ENCODE peak calls at places on chromosomes 6 and 20, in six cellular contexts. One of them, this sample, is unnamed.

GRCh38 chr20:16518068-16518783 is 55.0 kb downstream of the KIF16B start:
- DNase-seq in A549: peak; percentile 69
- DNase-seq in ACHN: peak; percentile 38
- DNase-seq in stimulated activated CD8-positive, alpha-beta memory T cell treated with anti-CD3 and anti-CD28 coated beads, Interleukin-4, amount 100 ng/mL, for 4 hours: no peak
- DNase-seq in AG09319: peak; percentile 27
- DNase-seq in aorta: no peak
- DNase-seq in this sample: no peak

GRCh38 chr20:30912006-30912660 is 345.3 kb upstream of the DEFB115 start:
- DNase-seq in A549: no peak
- DNase-seq in ACHN: no peak
- DNase-seq in aorta: no peak
- DNase-seq in stimulated activated CD8-positive, alpha-beta memory T cell treated with anti-CD3 and anti-CD28 coated beads, Interleukin-4, amount 100 ng/mL, for 4 hours: no peak
- DNase-seq in AG09319: no peak
- DNase-seq in this sample: no peak

GRCh38 chr6:24719125-24719931 is at the start of gene C6orf62:
- DNase-seq in stimulated activated CD8-positive, alpha-beta memory T cell treated with anti-CD3 and anti-CD28 coated beads, Interleukin-4, amount 100 ng/mL, for 4 hours: peak; percentile 20
- DNase-seq in AG09319: no peak
- DNase-seq in A549: no peak
- DNase-seq in aorta: no peak
- DNase-seq in ACHN: peak; percentile 24
- DNase-seq in this sample: no peak

GRCh38 chr6:138038148-138038870 is 68.9 kb downstream of the PERP start:
- DNase-seq in ACHN: no peak
- DNase-seq in stimulated activated CD8-positive, alpha-beta memory T cell treated with anti-CD3 and anti-CD28 coated beads, Interleukin-4, amount 100 ng/mL, for 4 hours: no peak
- DNase-seq in aorta: no peak
- DNase-seq in AG09319: no peak
- DNase-seq in A549: no peak
- DNase-seq in this sample: no peak

GRCh38 chr6:154301086-154301625 is 55.4 kb downstream of the IPCEF1 start:
- DNase-seq in ACHN: no peak
- DNase-seq in stimulated activated CD8-positive, alpha-beta memory T cell treated with anti-CD3 and anti-CD28 coated beads, Interleukin-4, amount 100 ng/mL, for 4 hours: no peak
- DNase-seq in AG09319: no peak
- DNase-seq in A549: no peak
- DNase-seq in aorta: no peak
- DNase-seq in this sample: no peak

GRCh38 chr6:107673076-107673494 is 151.0 kb downstream of the SCML4 start:
- DNase-seq in aorta: peak; percentile 51
- DNase-seq in A549: no peak
- DNase-seq in ACHN: no peak
- DNase-seq in stimulated activated CD8-positive, alpha-beta memory T cell treated with anti-CD3 and anti-CD28 coated beads, Interleukin-4, amount 100 ng/mL, for 4 hours: no peak
- DNase-seq in AG09319: no peak
- DNase-seq in this sample: no peak

GRCh38 chr6:53634184-53634631 is 31.3 kb downstream of the KLHL31 start:
- DNase-seq in AG09319: no peak
- DNase-seq in aorta: no peak
- DNase-seq in stimulated activated CD8-positive, alpha-beta memory T cell treated with anti-CD3 and anti-CD28 coated beads, Interleukin-4, amount 100 ng/mL, for 4 hours: no peak
- DNase-seq in ACHN: no peak
- DNase-seq in A549: no peak
- DNase-seq in this sample: no peak

GRCh38 chr6:2655844-2656433 is 94.8 kb downstream of the MYLK4 start:
- DNase-seq in AG09319: no peak
- DNase-seq in stimulated activated CD8-positive, alpha-beta memory T cell treated with anti-CD3 and anti-CD28 coated beads, Interleukin-4, amount 100 ng/mL, for 4 hours: no peak
- DNase-seq in aorta: no peak
- DNase-seq in A549: no peak
- DNase-seq in ACHN: no peak
- DNase-seq in this sample: no peak

GRCh38 chr20:53873249-53873642 is 197.1 kb downstream of the BCAS1 start:
- DNase-seq in AG09319: no peak
- DNase-seq in aorta: no peak
- DNase-seq in ACHN: no peak
- DNase-seq in stimulated activated CD8-positive, alpha-beta memory T cell treated with anti-CD3 and anti-CD28 coated beads, Interleukin-4, amount 100 ng/mL, for 4 hours: no peak
- DNase-seq in A549: no peak
- DNase-seq in this sample: no peak

GRCh38 chr6:35547666-35548065 is 35.0 kb upstream of the TULP1 start:
- DNase-seq in AG09319: no peak
- DNase-seq in aorta: no peak
- DNase-seq in A549: no peak
- DNase-seq in ACHN: no peak
- DNase-seq in stimulated activated CD8-positive, alpha-beta memory T cell treated with anti-CD3 and anti-CD28 coated beads, Interleukin-4, amount 100 ng/mL, for 4 hours: no peak
- DNase-seq in this sample: no peak

GRCh38 chr6:44842616-44843015 is 455.1 kb downstream of the CDC5L start:
- DNase-seq in ACHN: no peak
- DNase-seq in stimulated activated CD8-positive, alpha-beta memory T cell treated with anti-CD3 and anti-CD28 coated beads, Interleukin-4, amount 100 ng/mL, for 4 hours: no peak
- DNase-seq in AG09319: no peak
- DNase-seq in A549: no peak
- DNase-seq in aorta: no peak
- DNase-seq in this sample: no peak

GRCh38 chr6:143762126-143762525 is 81.0 kb upstream of the LTV1 start:
- DNase-seq in A549: no peak
- DNase-seq in AG09319: no peak
- DNase-seq in stimulated activated CD8-positive, alpha-beta memory T cell treated with anti-CD3 and anti-CD28 coated beads, Interleukin-4, amount 100 ng/mL, for 4 hours: no peak
- DNase-seq in ACHN: no peak
- DNase-seq in aorta: no peak
- DNase-seq in this sample: no peak

GRCh38 chr6:69843189-69843588 is 23.2 kb upstream of the COL19A1 start:
- DNase-seq in AG09319: no peak
- DNase-seq in aorta: no peak
- DNase-seq in A549: no peak
- DNase-seq in ACHN: no peak
- DNase-seq in stimulated activated CD8-positive, alpha-beta memory T cell treated with anti-CD3 and anti-CD28 coated beads, Interleukin-4, amount 100 ng/mL, for 4 hours: no peak
- DNase-seq in this sample: no peak

GRCh38 chr6:72946766-72947165 is 278.5 kb downstream of the KHDC1L start:
- DNase-seq in ACHN: no peak
- DNase-seq in aorta: no peak
- DNase-seq in A549: peak; percentile 18
- DNase-seq in stimulated activated CD8-positive, alpha-beta memory T cell treated with anti-CD3 and anti-CD28 coated beads, Interleukin-4, amount 100 ng/mL, for 4 hours: no peak
- DNase-seq in AG09319: no peak
- DNase-seq in this sample: no peak

GRCh38 chr6:117269649-117270120 is 4.3 kb downstream of the VGLL2 start:
- DNase-seq in AG09319: no peak
- DNase-seq in stimulated activated CD8-positive, alpha-beta memory T cell treated with anti-CD3 and anti-CD28 coated beads, Interleukin-4, amount 100 ng/mL, for 4 hours: no peak
- DNase-seq in aorta: no peak
- DNase-seq in A549: no peak
- DNase-seq in ACHN: no peak
- DNase-seq in this sample: no peak

GRCh38 chr20:50872562-50873288 is 58.5 kb downstream of the ADNP start:
- DNase-seq in aorta: peak; percentile 10
- DNase-seq in stimulated activated CD8-positive, alpha-beta memory T cell treated with anti-CD3 and anti-CD28 coated beads, Interleukin-4, amount 100 ng/mL, for 4 hours: no peak
- DNase-seq in ACHN: no peak
- DNase-seq in A549: no peak
- DNase-seq in AG09319: no peak
- DNase-seq in this sample: no peak

GRCh38 chr20:3652217-3652616 is 11.0 kb downstream of the GFRA4 start:
- DNase-seq in AG09319: no peak
- DNase-seq in ACHN: no peak
- DNase-seq in A549: no peak
- DNase-seq in aorta: no peak
- DNase-seq in stimulated activated CD8-positive, alpha-beta memory T cell treated with anti-CD3 and anti-CD28 coated beads, Interleukin-4, amount 100 ng/mL, for 4 hours: no peak
- DNase-seq in this sample: peak; percentile 50